ENCODE peak calls at places on chromosomes 7 and 10, in seven cellular contexts. D is psoas muscle, N is tibial nerve, E is neuronal stem cell, Q is fibroblast of lung, Z is aorta, T is right lobe of liver. J is an unnamed sample.
A peak's percentile ranks its signal among the peaks of the same experiment; 100 is the strongest.

GRCh38 chr10:77583527-77583926 is 54.1 kb downstream of the KCNMA1 start:
- DNase-seq in Z (no peak), D (no peak), E (no peak), T (no peak), N (no peak), Q (no peak), J (no peak)

GRCh38 chr10:6140141-6140841 is 51.5 kb downstream of the RBM17 start:
- DNase-seq in T (no peak), N (no peak), E (no peak), D (no peak), Q (no peak), Z (peak; percentile 73), J (no peak)

GRCh38 chr10:44752451-44753441 is 158.4 kb upstream of the TMEM72 start:
- DNase-seq in N (no peak), D (no peak), T (no peak), E (no peak), Z (no peak), Q (peak; percentile 92), J (no peak)

GRCh38 chr7:139232893-139233292 is 1.9 kb downstream of the UBN2 start:
- DNase-seq in Q (no peak), D (no peak), E (no peak), T (no peak), Z (no peak), N (no peak), J (no peak)

GRCh38 chr7:824106-824505 is 8.2 kb upstream of the SUN1 start:
- DNase-seq in T (no peak), Q (no peak), D (peak; percentile 30), Z (no peak), E (no peak), N (no peak), J (no peak)

GRCh38 chr7:121371367-121371766 is 24.7 kb downstream of the FAM3C start:
- DNase-seq in N (no peak), D (no peak), Q (no peak), T (no peak), E (no peak), Z (no peak), J (no peak)

GRCh38 chr7:415646-416525 is 103.8 kb downstream of the PDGFA start:
- DNase-seq in D (peak; percentile 45), Z (peak; percentile 71), Q (no peak), T (peak; percentile 16), E (no peak), N (no peak), J (peak; percentile 36)

GRCh38 chr10:72329290-72330058 is 25.2 kb downstream of the DNAJB12 start:
- DNase-seq in Z (no peak), N (no peak), D (no peak), T (no peak), E (no peak), Q (no peak), J (peak; percentile 70)

GRCh38 chr7:137916980-137917645 is 70.3 kb upstream of the DGKI start:
- DNase-seq in T (no peak), Q (no peak), E (no peak), N (no peak), D (no peak), Z (no peak), J (no peak)

GRCh38 chr10:59336632-59337031 is 25.7 kb downstream of the FAM13C start:
- DNase-seq in Z (no peak), Q (peak; percentile 99), T (no peak), N (no peak), E (no peak), D (no peak), J (no peak)

GRCh38 chr10:21184984-21185383 is 287.9 kb upstream of the NEBL start:
- DNase-seq in Z (no peak), N (no peak), D (no peak), E (no peak), Q (no peak), T (no peak), J (no peak)

GRCh38 chr10:3955954-3956617 is 171.1 kb upstream of the KLF6 start:
- DNase-seq in Z (no peak), N (no peak), E (no peak), D (no peak), Q (no peak), T (no peak), J (no peak)

GRCh38 chr10:49645417-49646255 is 31.8 kb downstream of the CHAT start:
- DNase-seq in E (no peak), D (no peak), Z (peak; percentile 57), N (no peak), Q (no peak), T (no peak), J (no peak)

GRCh38 chr7:107628461-107629064 is 32.1 kb upstream of the SLC26A4 start:
- DNase-seq in N (no peak), T (no peak), Q (no peak), E (no peak), D (no peak), Z (no peak), J (peak; percentile 44)

GRCh38 chr7:77904252-77904651 is 105.7 kb downstream of the PHTF2 start:
- DNase-seq in E (no peak), Q (no peak), D (no peak), Z (no peak), N (no peak), T (no peak), J (no peak)

GRCh38 chr7:94635687-94636086 is 20.2 kb downstream of the SGCE start:
- DNase-seq in Q (no peak), E (no peak), Z (no peak), D (no peak), T (no peak), N (no peak), J (no peak)

GRCh38 chr7:76053461-76053860 is 5.6 kb downstream of the MDH2 start:
- DNase-seq in E (no peak), Q (no peak), N (no peak), T (no peak), D (no peak), Z (no peak), J (no peak)

GRCh38 chr7:28179081-28180030 is 1.2 kb downstream of the JAZF1 start:
- DNase-seq in D (peak; percentile 86), E (peak; percentile 33), Z (peak; percentile 91), T (peak; percentile 86), N (peak; percentile 48), Q (peak; percentile 42), J (peak; percentile 86)

GRCh38 chr7:25392571-25393338 is 164.5 kb upstream of the NPVF start:
- DNase-seq in E (no peak), Z (no peak), N (no peak), Q (peak; percentile 15), T (no peak), D (no peak), J (no peak)

DNA sequence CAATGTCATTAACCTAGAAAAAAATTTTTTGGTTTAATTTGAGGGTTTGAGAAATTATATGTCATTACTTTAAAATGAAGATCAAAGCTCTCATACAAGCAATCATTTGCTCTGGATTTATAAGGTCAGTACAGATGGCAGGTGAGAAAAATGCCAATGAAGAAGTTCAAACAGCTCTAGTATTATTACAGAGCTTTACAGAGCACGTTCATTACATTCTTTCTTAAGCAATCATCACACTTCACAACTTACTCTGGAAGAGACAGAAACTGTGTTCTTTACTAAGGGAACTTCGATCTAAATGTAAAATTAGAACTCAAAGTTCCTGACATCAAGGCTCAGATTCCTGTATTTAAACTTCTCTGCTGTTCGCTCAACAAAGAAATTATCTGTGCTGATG is 153.4 kb downstream of the ATE1 start:
- DNase-seq in Q (no peak), T (no peak), D (no peak), Z (no peak), N (no peak), E (no peak), J (no peak)
- H3K4me3 ChIP-seq in Q (no peak overlapping the region), T (no peak overlapping the region), D (no peak overlapping the region), Z (no peak overlapping the region), N (no peak overlapping the region), E (no peak overlapping the region), J (no peak overlapping the region)

DNA sequence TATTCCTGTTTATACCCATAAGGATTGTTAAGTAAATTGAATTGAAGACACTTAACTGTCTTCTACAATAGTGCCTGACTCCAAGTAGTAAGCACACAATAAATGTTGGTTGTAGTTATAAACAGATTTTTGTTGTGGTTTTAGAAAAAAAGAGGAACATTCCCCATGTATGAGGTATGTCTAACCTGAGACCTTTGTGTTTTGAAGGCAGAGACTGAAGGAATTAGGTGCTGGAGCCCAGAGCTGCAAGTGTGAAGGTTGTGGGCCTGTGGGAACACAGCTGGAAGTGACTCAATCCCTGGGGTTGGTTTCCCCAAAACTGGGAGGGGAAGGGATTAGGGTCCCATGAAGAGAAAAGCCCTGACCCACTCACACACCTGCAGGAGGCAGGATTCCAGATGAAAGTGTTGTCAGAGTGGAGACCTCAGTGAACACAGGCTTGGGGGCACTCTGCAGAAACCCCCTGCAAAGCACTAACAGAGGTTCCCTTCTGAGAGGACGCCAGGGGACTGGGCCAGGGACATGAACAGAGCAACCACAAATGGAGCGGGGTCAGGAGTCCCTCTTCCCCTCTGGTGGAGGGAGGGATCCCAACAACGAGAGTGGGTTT is 265.1 kb upstream of the KLF14 start:
- DNase-seq in Q (peak; percentile 27), E (no peak), D (no peak), T (no peak), Z (no peak), N (no peak), J (no peak)
- H3K27ac ChIP-seq in Q (peak overlapping the region; percentile 33), E (no peak overlapping the region), D (peak overlapping the region; percentile 10), T (no peak overlapping the region), Z (no peak overlapping the region), N (peak overlapping the region; percentile 26), J (no peak overlapping the region)

GRCh38 chr7:145876376-145876775 is 240.2 kb upstream of the CNTNAP2 start:
- DNase-seq in E (no peak), Z (no peak), D (no peak), T (no peak), N (no peak), Q (no peak), J (no peak)
- H3K9me3 ChIP-seq in E (no peaks in the 10 kb centered on the region), Z (no peaks in the 10 kb centered on the region), D (no peaks in the 10 kb centered on the region), T (no peaks in the 10 kb centered on the region), N (no peaks in the 10 kb centered on the region), Q (no peaks in the 10 kb centered on the region), J (no peaks in the 10 kb centered on the region)

DNA sequence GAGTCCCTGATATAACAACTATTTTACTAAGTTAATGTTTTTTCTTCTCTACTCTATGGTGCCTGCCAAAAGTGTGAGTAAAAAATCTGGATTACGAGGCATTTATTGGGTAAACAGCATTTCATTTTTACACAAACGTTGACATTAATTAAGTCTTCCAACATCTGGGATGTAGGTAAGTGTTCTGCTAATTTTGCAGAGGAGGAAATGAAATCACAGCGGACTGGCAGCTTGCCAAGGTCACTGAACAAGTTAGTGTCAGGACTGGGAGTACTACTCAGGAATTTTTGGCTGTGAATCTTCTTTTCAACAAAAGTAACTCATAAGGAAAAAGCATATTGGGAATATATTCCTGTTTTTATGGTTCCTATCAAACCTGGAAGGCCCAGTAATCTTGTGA is 612.1 kb upstream of the FZD8 start:
- DNase-seq in N (peak; percentile 88), E (no peak), Q (peak; percentile 25), D (peak; percentile 72), Z (peak; percentile 87), T (peak; percentile 67), J (peak; percentile 44)
- H3K4me3 ChIP-seq in N (no peak overlapping the region), E (no peak overlapping the region), Q (no peak overlapping the region), D (no peak overlapping the region), Z (no peak overlapping the region), T (no peak overlapping the region), J (no peak overlapping the region)

GRCh38 chr7:30916255-30916654 is 4.6 kb downstream of the AQP1 start:
- DNase-seq in N (no peak), E (no peak), Z (peak; percentile 64), D (no peak), T (no peak), Q (no peak), J (no peak)
- H3K27ac ChIP-seq in N (no peak overlapping the region), E (no peak overlapping the region), Z (peak overlapping the region; percentile 39), D (peak overlapping the region; percentile 23), T (no peak overlapping the region), Q (no peak overlapping the region), J (peak overlapping the region; percentile 83)

GRCh38 chr10:29719281-29719675 is 84.5 kb upstream of the SVIL start:
- DNase-seq in Q (no peak), D (no peak), N (no peak), E (no peak), Z (no peak), T (no peak), J (no peak)
- H3K9me3 ChIP-seq in Q (no peaks in the 10 kb centered on the region), D (peaks cover 8% of the 10 kb centered on the region), N (peaks cover 5% of the 10 kb centered on the region), E (peaks cover 29% of the 10 kb centered on the region), Z (no peaks in the 10 kb centered on the region), T (no peaks in the 10 kb centered on the region), J (peaks cover 18% of the 10 kb centered on the region)

J was measured in lower lobe of right lung.